ENCODE peak calls at places on chromosomes 12 and 14, in four cellular contexts. P is GM23338, W is suprapubic skin, Q is HL-60. H is an unnamed sample.

GRCh38 chr12:72273499-72273837 is 1.3 kb downstream of the TRHDE start:
- DNase-seq in W (no peak), Q (no peak), P (peak), H (peak)

GRCh38 chr14:106681161-106681955 is 1155.0 kb downstream of the TMEM121 start:
- DNase-seq in P (no peak), W (no peak), Q (no peak), H (no peak)

GRCh38 chr12:10190558-10191388 is 11.9 kb downstream of the TMEM52B start:
- DNase-seq in W (no peak), P (peak), Q (peak), H (peak)

GRCh38 chr12:94832780-94833760 is 170.4 kb downstream of the NDUFA12 start:
- DNase-seq in Q (no peak), P (peak), W (no peak), H (no peak)

GRCh38 chr14:48735607-48736006 is 850.6 kb downstream of the RPS29 start:
- DNase-seq in P (no peak), W (no peak), Q (no peak), H (no peak)

GRCh38 chr14:39376671-39377403 is 55.4 kb downstream of the FBXO33 start:
- DNase-seq in P (peak), Q (no peak), W (no peak), H (no peak)

GRCh38 chr14:99524091-99524661 is 43.0 kb downstream of the CCNK start:
- DNase-seq in W (no peak), Q (no peak), P (no peak), H (no peak)

GRCh38 chr12:54929998-54930397 is 54.6 kb downstream of the TESPA1 start:
- DNase-seq in W (no peak), Q (no peak), P (no peak), H (no peak)

GRCh38 chr14:54818201-54819133 is 84.2 kb downstream of the GCH1 start:
- DNase-seq in W (no peak), Q (no peak), P (no peak), H (no peak)

GRCh38 chr12:15700595-15700994 is 88.6 kb downstream of the EPS8 start:
- DNase-seq in W (no peak), Q (no peak), P (no peak), H (no peak)

GRCh38 chr12:110012137-110012536 is 12.9 kb downstream of the ANKRD13A start:
- DNase-seq in P (no peak), Q (no peak), W (no peak), H (no peak)

GRCh38 chr12:62215506-62215905 is 44.7 kb upstream of the USP15 start:
- DNase-seq in Q (no peak), W (no peak), P (no peak), H (no peak)

GRCh38 chr12:132162508-132163031 is 18.3 kb downstream of the NOC4L start:
- DNase-seq in P (no peak), Q (peak), W (no peak), H (no peak)

GRCh38 chr14:80388980-80389711 is 177.8 kb upstream of the DIO2 start:
- DNase-seq in P (no peak), W (no peak), Q (no peak), H (no peak)

GRCh38 chr14:41609704-41610183 is 3.1 kb downstream of the LRFN5 start:
- DNase-seq in W (peak), P (peak), Q (no peak), H (no peak)

GRCh38 chr12:67155863-67156262 is 113.3 kb upstream of the CAND1 start:
- DNase-seq in P (no peak), W (no peak), Q (no peak), H (no peak)

GRCh38 chr14:94423465-94424056 is 29.0 kb downstream of the SERPINA11 start:
- DNase-seq in Q (peak), W (peak), P (peak), H (no peak)

GRCh38 chr12:55060470-55060869 is 40.7 kb downstream of the NEUROD4 start:
- DNase-seq in Q (peak), W (no peak), P (peak), H (peak)

GRCh38 chr12:92505373-92506340 is 197.1 kb upstream of the PLEKHG7 start:
- DNase-seq in W (no peak), P (no peak), Q (peak), H (no peak)

GRCh38 chr12:26539131-26539530 is 293.9 kb downstream of the ITPR2 start:
- DNase-seq in W (no peak), Q (no peak), P (no peak), H (no peak)

GRCh38 chr14:25350802-25351201 is 300.9 kb upstream of the STXBP6 start:
- DNase-seq in W (no peak), P (no peak), Q (no peak), H (no peak)

GRCh38 chr12:123533672-123534643 is at the start of gene RILPL1:
- DNase-seq in P (peak), Q (no peak), W (peak), H (peak)

GRCh38 chr12:123958462-123958861 is 14.2 kb downstream of the CCDC92 start:
- DNase-seq in Q (no peak), P (no peak), W (no peak), H (no peak)

GRCh38 chr14:88990856-88991255 is 166.4 kb downstream of the TTC8 start:
- DNase-seq in W (no peak), Q (no peak), P (no peak), H (no peak)

GRCh38 chr12:39372929-39373328 is 70.0 kb downstream of the KIF21A start:
- DNase-seq in Q (peak), P (no peak), W (no peak), H (no peak)

GRCh38 chr12:12033589-12034223 is 37.0 kb upstream of the BCL2L14 start:
- DNase-seq in Q (no peak), W (no peak), P (no peak), H (no peak)

GRCh38 chr12:62301799-62302133 is 41.6 kb downstream of the USP15 start:
- DNase-seq in Q (no peak), W (no peak), P (no peak), H (no peak)

GRCh38 chr14:72614891-72615410 is 278.9 kb downstream of the DPF3 start:
- DNase-seq in Q (no peak), W (peak), P (no peak), H (no peak)

GRCh38 chr12:67957383-67957782 is 31.9 kb upstream of the IFNG-AS1 start:
- DNase-seq in Q (no peak), P (no peak), W (no peak), H (no peak)

GRCh38 chr14:30077946-30078345 is 150.3 kb upstream of the PRKD1 start:
- DNase-seq in Q (no peak), W (no peak), P (no peak), H (no peak)

DNA sequence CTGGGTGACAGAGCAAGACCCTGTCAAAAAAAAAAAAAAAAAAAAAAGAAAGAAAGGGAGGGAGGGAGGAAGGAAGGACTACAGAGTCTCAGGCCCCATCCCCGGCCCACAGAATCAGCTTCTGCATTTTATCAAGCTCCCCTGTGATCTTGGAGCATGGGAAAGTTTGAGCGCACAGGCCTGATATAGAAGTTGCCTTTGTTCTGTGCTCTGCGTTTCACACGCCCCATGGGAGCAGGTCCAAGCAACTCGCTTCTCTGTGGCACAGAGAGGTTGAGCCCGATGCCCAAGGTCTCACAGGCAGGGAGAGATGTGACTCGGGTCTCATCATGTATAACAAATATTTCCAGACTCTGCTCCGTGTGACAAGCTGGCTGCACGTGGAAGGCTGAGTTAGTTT is 101.7 kb downstream of the PHETA1 start:
- DNase-seq in Q (peak), W (no peak), P (no peak), H (no peak)
- TF ChIP-seq POLR2AphosphoS5 in Q (no peak), W (no peak), P (no peak), H (no peak)

DNA sequence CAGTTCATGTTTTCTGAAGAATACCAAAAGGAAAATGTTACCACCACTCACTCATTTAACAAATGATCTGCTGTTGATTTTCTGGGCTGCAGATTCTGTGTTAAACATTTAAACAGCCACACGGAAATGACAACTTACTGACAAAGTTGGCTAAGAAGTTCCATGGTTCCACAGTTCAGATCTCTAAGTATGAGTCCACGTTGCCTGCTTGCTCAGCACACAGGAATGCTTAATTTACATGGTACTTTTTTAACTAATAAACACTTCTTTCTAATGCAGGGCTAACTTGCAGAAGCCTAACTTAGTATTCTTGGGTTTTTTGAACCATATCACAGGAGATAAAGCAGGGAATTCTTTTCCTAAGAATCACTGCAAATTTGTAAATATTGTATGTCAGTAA is 34.7 kb downstream of the PTGER2 start:
- DNase-seq in P (no peak), Q (no peak), W (no peak), H (no peak)
- TF ChIP-seq POLR2AphosphoS5 in P (no peak), Q (no peak), W (no peak), H (no peak)

GRCh38 chr12:129827985-129828384 is 75.8 kb downstream of the TMEM132D start:
- DNase-seq in Q (no peak), W (no peak), P (peak), H (no peak)

GRCh38 chr12:129825316-129825715 is 78.5 kb downstream of the TMEM132D start:
- DNase-seq in W (no peak), Q (no peak), P (no peak), H (no peak)

GRCh38 chr12:129821964-129822363 is 81.9 kb downstream of the TMEM132D start:
- DNase-seq in Q (no peak), P (no peak), W (no peak), H (no peak)

GRCh38 chr12:129827102-129827873 is 76.5 kb downstream of the TMEM132D start:
- DNase-seq in Q (no peak), P (peak), W (no peak), H (no peak)

GRCh38 chr12:129826273-129826672 is 77.6 kb downstream of the TMEM132D start:
- DNase-seq in W (no peak), Q (no peak), P (no peak), H (no peak)
- TF ChIP-seq POLR2AphosphoS5 in W (no peak), Q (no peak), P (no peak), H (no peak)

GRCh38 chr12:6082613-6083012 is 41.9 kb downstream of the VWF start:
- DNase-seq in Q (no peak), W (no peak), P (no peak), H (no peak)
- TF ChIP-seq POLR2AphosphoS5 in Q (no peak), W (no peak), P (no peak), H (no peak)

GRCh38 chr12:111828338-111828979 is 13.6 kb upstream of the MAPKAPK5 start:
- DNase-seq in Q (no peak), W (no peak), P (no peak), H (no peak)
- TF ChIP-seq POLR2AphosphoS5 in Q (no peak), W (no peak), P (no peak), H (no peak)

DNA sequence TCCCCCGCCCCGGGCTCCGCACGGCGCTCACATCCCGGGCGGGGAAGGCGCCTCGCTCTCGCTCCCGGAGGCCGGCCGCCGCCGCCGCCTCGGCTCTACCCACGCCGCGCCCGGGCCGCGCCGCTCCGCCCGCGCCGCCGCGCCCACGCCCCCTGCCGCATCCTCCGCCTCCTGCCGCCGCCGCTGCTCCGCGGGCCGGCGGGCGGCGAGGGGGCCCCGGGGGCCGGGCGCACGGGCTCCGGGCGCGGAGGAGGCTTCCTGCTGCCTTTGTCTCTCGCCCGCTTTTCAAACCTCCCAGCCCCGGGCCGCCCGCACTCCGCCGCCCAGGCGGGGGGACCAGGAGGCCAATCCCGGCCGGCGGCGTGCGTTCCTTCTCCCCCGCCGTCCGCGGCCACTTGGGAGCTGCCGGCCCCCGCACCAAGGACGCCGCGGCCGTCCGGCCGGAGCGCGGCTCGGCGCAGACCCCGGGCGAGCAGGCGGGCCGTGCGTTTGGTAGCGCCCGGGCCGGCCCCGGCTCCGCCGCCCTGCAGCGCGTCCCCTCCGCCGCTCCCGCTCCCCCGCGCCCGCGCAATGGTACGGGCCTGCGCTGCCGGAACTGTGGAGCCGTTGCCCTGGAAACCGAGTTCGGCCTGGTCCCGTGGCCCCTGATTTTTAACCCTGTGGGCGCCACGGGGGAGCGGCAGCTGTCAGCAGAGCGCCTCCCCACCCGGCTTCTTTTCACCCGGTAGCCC is at the start of gene FBXL14:
- DNase-seq in Q (peak), W (peak), P (peak), H (peak)
- TF ChIP-seq POLR2AphosphoS5 in Q (no peak), W (peak), P (peak), H (peak)